ENCODE peak calls at places on chromosomes 11 and 22, in nine cellular contexts. One of them, this sample, is unnamed.

GRCh38 chr22:50282361-50283144 is 12.4 kb upstream of the MAPK11 start:
- DNase-seq in suprapubic skin: no peak
- DNase-seq in testis: no peak
- DNase-seq in A549: peak
- DNase-seq in heart left ventricle: no peak
- DNase-seq in esophagus muscularis mucosa: no peak
- DNase-seq in NB4: no peak
- DNase-seq in Peyer's patch: peak
- DNase-seq in adrenal gland: peak
- DNase-seq in this sample: peak

GRCh38 chr22:29487587-29487986 is 7.6 kb downstream of the NEFH start:
- DNase-seq in NB4: no peak
- DNase-seq in testis: no peak
- DNase-seq in esophagus muscularis mucosa: no peak
- DNase-seq in heart left ventricle: no peak
- DNase-seq in adrenal gland: no peak
- DNase-seq in Peyer's patch: no peak
- DNase-seq in suprapubic skin: no peak
- DNase-seq in A549: no peak
- DNase-seq in this sample: no peak

GRCh38 chr11:1072821-1073231 is 1.8 kb upstream of the MUC2 start:
- DNase-seq in adrenal gland: no peak
- DNase-seq in testis: no peak
- DNase-seq in esophagus muscularis mucosa: no peak
- DNase-seq in Peyer's patch: no peak
- DNase-seq in suprapubic skin: no peak
- DNase-seq in heart left ventricle: no peak
- DNase-seq in NB4: no peak
- DNase-seq in A549: no peak
- DNase-seq in this sample: no peak

GRCh38 chr11:109338131-109338530 is 83.9 kb upstream of the C11orf87 start:
- DNase-seq in Peyer's patch: no peak
- DNase-seq in adrenal gland: no peak
- DNase-seq in esophagus muscularis mucosa: no peak
- DNase-seq in suprapubic skin: no peak
- DNase-seq in heart left ventricle: no peak
- DNase-seq in A549: no peak
- DNase-seq in NB4: no peak
- DNase-seq in testis: no peak
- DNase-seq in this sample: no peak

GRCh38 chr11:209275-210121 is 2.0 kb downstream of the RIC8A start:
- DNase-seq in esophagus muscularis mucosa: no peak
- DNase-seq in A549: peak
- DNase-seq in suprapubic skin: peak
- DNase-seq in NB4: peak
- DNase-seq in adrenal gland: no peak
- DNase-seq in Peyer's patch: peak
- DNase-seq in heart left ventricle: no peak
- DNase-seq in testis: peak
- DNase-seq in this sample: no peak

GRCh38 chr22:25478573-25478972 is 85.9 kb upstream of the GRK3 start:
- DNase-seq in Peyer's patch: no peak
- DNase-seq in testis: no peak
- DNase-seq in suprapubic skin: no peak
- DNase-seq in heart left ventricle: no peak
- DNase-seq in NB4: no peak
- DNase-seq in esophagus muscularis mucosa: no peak
- DNase-seq in A549: no peak
- DNase-seq in adrenal gland: no peak
- DNase-seq in this sample: no peak

GRCh38 chr22:49767355-49768062 is 60.2 kb downstream of the BRD1 start:
- DNase-seq in testis: peak
- DNase-seq in esophagus muscularis mucosa: no peak
- DNase-seq in adrenal gland: no peak
- DNase-seq in NB4: peak
- DNase-seq in suprapubic skin: no peak
- DNase-seq in heart left ventricle: no peak
- DNase-seq in Peyer's patch: peak
- DNase-seq in A549: peak
- DNase-seq in this sample: peak

GRCh38 chr11:68974421-68975194 is 6.2 kb downstream of the MRGPRD start:
- DNase-seq in A549: peak
- DNase-seq in suprapubic skin: peak
- DNase-seq in Peyer's patch: peak
- DNase-seq in esophagus muscularis mucosa: no peak
- DNase-seq in adrenal gland: no peak
- DNase-seq in heart left ventricle: no peak
- DNase-seq in testis: peak
- DNase-seq in NB4: peak
- DNase-seq in this sample: peak

GRCh38 chr11:91104237-91104636 is 881.4 kb upstream of the CHORDC1 start:
- DNase-seq in heart left ventricle: no peak
- DNase-seq in esophagus muscularis mucosa: no peak
- DNase-seq in adrenal gland: peak
- DNase-seq in suprapubic skin: no peak
- DNase-seq in NB4: no peak
- DNase-seq in Peyer's patch: no peak
- DNase-seq in testis: no peak
- DNase-seq in A549: peak
- DNase-seq in this sample: peak

GRCh38 chr11:86230196-86230813 is 14.2 kb upstream of the EED start:
- DNase-seq in esophagus muscularis mucosa: no peak
- DNase-seq in heart left ventricle: no peak
- DNase-seq in Peyer's patch: no peak
- DNase-seq in NB4: no peak
- DNase-seq in A549: no peak
- DNase-seq in adrenal gland: no peak
- DNase-seq in testis: no peak
- DNase-seq in suprapubic skin: no peak
- DNase-seq in this sample: no peak

GRCh38 chr11:110087820-110088534 is 5.2 kb upstream of the ZC3H12C start:
- DNase-seq in suprapubic skin: no peak
- DNase-seq in adrenal gland: no peak
- DNase-seq in Peyer's patch: no peak
- DNase-seq in esophagus muscularis mucosa: no peak
- DNase-seq in A549: no peak
- DNase-seq in testis: no peak
- DNase-seq in NB4: no peak
- DNase-seq in heart left ventricle: no peak
- DNase-seq in this sample: no peak

GRCh38 chr22:21933413-21933812 is 19.2 kb downstream of the PPM1F start:
- DNase-seq in testis: no peak
- DNase-seq in heart left ventricle: no peak
- DNase-seq in NB4: no peak
- DNase-seq in esophagus muscularis mucosa: no peak
- DNase-seq in A549: no peak
- DNase-seq in suprapubic skin: peak
- DNase-seq in adrenal gland: no peak
- DNase-seq in Peyer's patch: no peak
- DNase-seq in this sample: no peak

GRCh38 chr11:19642185-19642591 is 70.4 kb upstream of the NAV2 start:
- DNase-seq in adrenal gland: no peak
- DNase-seq in Peyer's patch: no peak
- DNase-seq in heart left ventricle: peak
- DNase-seq in testis: no peak
- DNase-seq in suprapubic skin: no peak
- DNase-seq in A549: no peak
- DNase-seq in NB4: peak
- DNase-seq in esophagus muscularis mucosa: peak
- DNase-seq in this sample: no peak

GRCh38 chr11:12784987-12785386 is 110.8 kb downstream of the TEAD1 start:
- DNase-seq in adrenal gland: no peak
- DNase-seq in A549: no peak
- DNase-seq in NB4: no peak
- DNase-seq in heart left ventricle: no peak
- DNase-seq in suprapubic skin: no peak
- DNase-seq in testis: no peak
- DNase-seq in esophagus muscularis mucosa: no peak
- DNase-seq in Peyer's patch: no peak
- DNase-seq in this sample: no peak

GRCh38 chr11:119378851-119379465 is 2.5 kb downstream of the USP2 start:
- DNase-seq in suprapubic skin: peak
- DNase-seq in adrenal gland: peak
- DNase-seq in heart left ventricle: no peak
- DNase-seq in Peyer's patch: no peak
- DNase-seq in NB4: no peak
- DNase-seq in testis: no peak
- DNase-seq in esophagus muscularis mucosa: no peak
- DNase-seq in A549: no peak
- DNase-seq in this sample: no peak

GRCh38 chr11:119382101-119382500 is 611 bp upstream of the USP2 start:
- DNase-seq in testis: no peak
- DNase-seq in suprapubic skin: no peak
- DNase-seq in adrenal gland: no peak
- DNase-seq in esophagus muscularis mucosa: no peak
- DNase-seq in Peyer's patch: no peak
- DNase-seq in heart left ventricle: no peak
- DNase-seq in A549: no peak
- DNase-seq in NB4: no peak
- DNase-seq in this sample: no peak

GRCh38 chr11:119380160-119380815 is 1.2 kb downstream of the USP2 start:
- DNase-seq in adrenal gland: peak
- DNase-seq in suprapubic skin: peak
- DNase-seq in esophagus muscularis mucosa: no peak
- DNase-seq in NB4: no peak
- DNase-seq in testis: no peak
- DNase-seq in A549: no peak
- DNase-seq in Peyer's patch: no peak
- DNase-seq in heart left ventricle: no peak
- DNase-seq in this sample: no peak

GRCh38 chr11:119380816-119381185 is 689 bp downstream of the USP2 start:
- DNase-seq in suprapubic skin: peak
- DNase-seq in esophagus muscularis mucosa: no peak
- DNase-seq in adrenal gland: no peak
- DNase-seq in A549: no peak
- DNase-seq in Peyer's patch: no peak
- DNase-seq in testis: no peak
- DNase-seq in NB4: peak
- DNase-seq in heart left ventricle: no peak
- DNase-seq in this sample: no peak

GRCh38 chr11:119381186-119381988 is at the start of gene USP2:
- DNase-seq in esophagus muscularis mucosa: peak
- DNase-seq in NB4: peak
- DNase-seq in Peyer's patch: peak
- DNase-seq in suprapubic skin: peak
- DNase-seq in adrenal gland: peak
- DNase-seq in A549: peak
- DNase-seq in heart left ventricle: peak
- DNase-seq in testis: peak
- DNase-seq in this sample: peak
- TF ChIP-seq POLR2A in esophagus muscularis mucosa: peak
- TF ChIP-seq POLR2A in NB4: no peak
- TF ChIP-seq POLR2A in Peyer's patch: no peak
- TF ChIP-seq POLR2A in suprapubic skin: no peak
- TF ChIP-seq POLR2A in adrenal gland: no peak
- TF ChIP-seq POLR2A in A549: no peak
- TF ChIP-seq POLR2A in heart left ventricle: peak
- TF ChIP-seq POLR2A in testis: no peak
- TF ChIP-seq POLR2A in this sample: no peak

GRCh38 chr22:26711205-26711958 is 54.0 kb downstream of the MIAT start:
- DNase-seq in testis: no peak
- DNase-seq in adrenal gland: no peak
- DNase-seq in suprapubic skin: no peak
- DNase-seq in NB4: no peak
- DNase-seq in esophagus muscularis mucosa: no peak
- DNase-seq in A549: no peak
- DNase-seq in Peyer's patch: peak
- DNase-seq in heart left ventricle: no peak
- DNase-seq in this sample: no peak
- TF ChIP-seq POLR2A in testis: no peak
- TF ChIP-seq POLR2A in adrenal gland: no peak
- TF ChIP-seq POLR2A in suprapubic skin: no peak
- TF ChIP-seq POLR2A in NB4: no peak
- TF ChIP-seq POLR2A in esophagus muscularis mucosa: no peak
- TF ChIP-seq POLR2A in A549: no peak
- TF ChIP-seq POLR2A in Peyer's patch: no peak
- TF ChIP-seq POLR2A in heart left ventricle: no peak
- TF ChIP-seq POLR2A in this sample: no peak

DNA sequence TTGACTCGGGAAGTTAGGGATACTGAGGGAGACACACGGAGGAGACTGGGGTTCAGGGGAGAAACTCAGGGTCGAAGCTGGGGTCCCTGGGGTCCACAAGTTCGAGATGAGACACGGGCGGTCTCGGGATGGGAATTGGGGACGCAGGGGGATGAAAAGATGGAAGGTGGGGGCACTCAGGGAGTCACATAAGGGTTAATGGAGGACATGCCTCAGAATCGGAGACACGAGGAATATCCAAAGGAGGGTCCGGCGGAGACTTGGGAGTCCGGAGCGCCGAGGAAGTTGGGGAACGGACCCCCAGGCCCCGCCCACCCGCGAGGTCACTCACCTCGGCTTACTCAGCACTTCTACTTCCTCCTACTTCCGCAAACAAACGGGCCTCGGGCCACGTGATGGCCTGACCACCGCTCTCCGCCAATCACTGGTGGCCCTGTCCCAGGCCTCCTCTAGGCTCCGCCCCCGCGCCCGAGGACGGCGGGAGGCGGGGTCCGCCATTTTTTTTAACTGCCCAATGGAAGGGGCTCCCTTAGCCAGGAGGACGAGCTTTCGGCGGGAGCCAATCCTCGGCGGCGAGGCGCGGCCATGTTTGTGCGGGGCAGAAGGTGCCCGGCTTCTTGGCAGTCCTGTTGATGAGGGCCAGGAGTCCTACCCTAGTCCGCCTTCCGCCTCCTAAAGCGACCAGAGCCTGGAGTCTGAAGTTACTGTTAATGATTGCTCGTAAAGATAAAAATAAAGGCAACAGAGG is at the start of gene PLA2G6:
- DNase-seq in suprapubic skin: peak
- DNase-seq in testis: peak
- DNase-seq in adrenal gland: peak
- DNase-seq in NB4: peak
- DNase-seq in esophagus muscularis mucosa: peak
- DNase-seq in Peyer's patch: peak
- DNase-seq in heart left ventricle: peak
- DNase-seq in A549: peak
- DNase-seq in this sample: peak
- TF ChIP-seq POLR2A in suprapubic skin: peak
- TF ChIP-seq POLR2A in testis: peak
- TF ChIP-seq POLR2A in adrenal gland: no peak
- TF ChIP-seq POLR2A in NB4: peak
- TF ChIP-seq POLR2A in esophagus muscularis mucosa: peak
- TF ChIP-seq POLR2A in Peyer's patch: peak
- TF ChIP-seq POLR2A in heart left ventricle: peak
- TF ChIP-seq POLR2A in A549: peak
- TF ChIP-seq POLR2A in this sample: peak

DNA sequence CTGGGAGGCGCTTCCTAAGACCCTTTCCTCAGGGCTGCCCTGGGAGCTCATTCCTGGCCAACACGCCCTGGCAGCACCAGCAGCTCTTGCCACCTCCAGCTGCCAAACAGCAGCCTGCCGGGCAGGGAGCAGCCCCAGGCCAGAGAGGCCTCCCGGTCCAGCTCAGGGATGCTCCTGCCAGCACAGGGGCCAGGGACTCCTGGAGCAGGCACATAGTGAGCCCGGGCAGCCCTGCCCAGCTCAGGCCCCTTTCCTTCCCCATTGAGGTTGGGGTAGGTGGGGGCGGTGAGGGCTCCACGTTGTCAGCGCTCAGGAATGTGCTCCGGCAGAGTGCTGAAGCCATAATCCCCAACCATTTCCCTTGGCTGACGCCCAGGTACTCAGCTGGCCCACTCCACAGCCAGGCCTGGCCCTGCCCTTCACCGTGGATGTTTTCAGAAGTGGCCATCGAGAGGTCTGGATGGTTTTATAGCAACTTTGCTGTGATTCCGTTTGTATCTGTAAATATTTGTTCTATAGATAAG is 7.6 kb downstream of the SLC39A13 start:
- DNase-seq in testis: peak
- DNase-seq in Peyer's patch: peak
- DNase-seq in esophagus muscularis mucosa: peak
- DNase-seq in heart left ventricle: peak
- DNase-seq in adrenal gland: peak
- DNase-seq in NB4: no peak
- DNase-seq in A549: peak
- DNase-seq in suprapubic skin: peak
- DNase-seq in this sample: peak
- TF ChIP-seq POLR2A in testis: no peak
- TF ChIP-seq POLR2A in Peyer's patch: no peak
- TF ChIP-seq POLR2A in esophagus muscularis mucosa: no peak
- TF ChIP-seq POLR2A in heart left ventricle: no peak
- TF ChIP-seq POLR2A in adrenal gland: no peak
- TF ChIP-seq POLR2A in NB4: no peak
- TF ChIP-seq POLR2A in A549: no peak
- TF ChIP-seq POLR2A in suprapubic skin: no peak
- TF ChIP-seq POLR2A in this sample: no peak